ENCODE peak calls at places on chromosomes 5 and 9, in six cellular contexts. Q is endodermal cell; L is dorsolateral prefrontal cortex; M is CD8-positive, alpha-beta T cell; N is progenitor cell of endocrine pancreas; V is prostate gland. P is an unnamed sample.

GRCh38 chr5:75667586-75667985 is 49.7 kb downstream of the POC5 start:
- DNase-seq in Q (no peak), L (no peak), M (no peak), N (no peak), V (no peak), P (no peak)

GRCh38 chr5:145473032-145473642 is 362.0 kb downstream of the PRELID2 start:
- DNase-seq in Q (no peak), L (no peak), M (no peak), N (no peak), V (no peak), P (no peak)

GRCh38 chr5:22316291-22316690 is 536.9 kb downstream of the CDH12 start:
- DNase-seq in Q (no peak), L (no peak), M (no peak), N (no peak), V (no peak), P (no peak)

GRCh38 chr9:83959061-83959460 is 21.0 kb downstream of the HNRNPK start:
- DNase-seq in Q (no peak), L (no peak), M (no peak), N (no peak), V (no peak), P (no peak)

GRCh38 chr5:1228121-1228520 is 2.9 kb downstream of the SLC6A18 start:
- DNase-seq in Q (no peak), L (no peak), M (no peak), N (no peak), V (no peak), P (no peak)

GRCh38 chr9:26888271-26888670 is 4.3 kb downstream of the CAAP1 start:
- DNase-seq in Q (no peak), L (no peak), M (no peak), N (no peak), V (no peak), P (no peak)

GRCh38 chr5:139926797-139927503 is 116.1 kb downstream of the NRG2 start:
- DNase-seq in Q (no peak), L (no peak), M (no peak), N (no peak), V (no peak), P (peak)

GRCh38 chr9:129904734-129905133 is 69.5 kb downstream of the USP20 start:
- DNase-seq in Q (no peak), L (no peak), M (no peak), N (no peak), V (no peak), P (no peak)

GRCh38 chr9:71824242-71824641 is 55.9 kb upstream of the CEMIP2 start:
- DNase-seq in Q (no peak), L (no peak), M (no peak), N (no peak), V (no peak), P (no peak)

GRCh38 chr9:86706391-86706790 is 240.9 kb downstream of the GAS1 start:
- DNase-seq in Q (no peak), L (no peak), M (no peak), N (no peak), V (no peak), P (no peak)

GRCh38 chr9:109064963-109065701 is 51.8 kb upstream of the CTNNAL1 start:
- DNase-seq in Q (no peak), L (no peak), M (no peak), N (no peak), V (no peak), P (no peak)

GRCh38 chr5:169980418-169981053 is at the start of gene INSYN2B:
- DNase-seq in Q (peak), L (peak), M (no peak), N (peak), V (peak), P (peak)

GRCh38 chr5:100903036-100903887 is at the start of gene ST8SIA4:
- DNase-seq in Q (peak), L (peak), M (peak), N (peak), V (peak), P (no peak)

GRCh38 chr5:17381926-17382325 is 116.1 kb upstream of the TAF11L2 start:
- DNase-seq in Q (no peak), L (no peak), M (no peak), N (no peak), V (no peak), P (no peak)

DNA sequence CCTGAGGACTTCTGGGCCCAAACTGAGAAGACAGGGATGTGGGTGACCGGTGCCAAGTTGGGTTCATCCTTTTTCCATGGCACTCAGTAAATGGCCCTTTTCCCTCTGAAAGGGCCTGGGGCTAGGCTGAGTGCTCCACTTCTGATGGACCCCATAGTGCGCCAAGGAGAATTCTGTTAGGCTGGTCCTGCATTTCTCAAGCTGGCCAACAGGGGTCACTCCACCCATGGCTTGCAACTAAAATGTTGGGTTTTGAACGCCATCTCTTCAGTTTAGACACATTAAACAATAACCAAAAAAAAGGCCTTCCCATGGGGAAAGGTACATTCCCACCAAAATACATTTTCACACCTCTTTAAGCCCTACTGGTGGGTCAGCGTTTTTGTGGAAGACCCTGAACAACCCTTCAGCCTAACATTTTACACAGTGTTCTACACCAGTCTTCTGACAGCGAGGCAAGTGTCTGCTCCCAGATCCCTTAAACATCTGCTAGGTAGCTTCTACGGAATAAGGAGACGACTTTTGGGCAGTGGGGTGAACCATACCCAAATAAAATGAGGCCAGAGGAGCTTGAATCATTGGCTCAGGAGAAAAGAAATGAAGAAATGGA is 27.3 kb downstream of the CNTFR start:
- DNase-seq in Q (peak), L (no peak), M (no peak), N (no peak), V (no peak), P (no peak)
- TF ChIP-seq CTCF in Q (peak), L (no peak), M (peak), N (peak), V (no peak), P (peak)

DNA sequence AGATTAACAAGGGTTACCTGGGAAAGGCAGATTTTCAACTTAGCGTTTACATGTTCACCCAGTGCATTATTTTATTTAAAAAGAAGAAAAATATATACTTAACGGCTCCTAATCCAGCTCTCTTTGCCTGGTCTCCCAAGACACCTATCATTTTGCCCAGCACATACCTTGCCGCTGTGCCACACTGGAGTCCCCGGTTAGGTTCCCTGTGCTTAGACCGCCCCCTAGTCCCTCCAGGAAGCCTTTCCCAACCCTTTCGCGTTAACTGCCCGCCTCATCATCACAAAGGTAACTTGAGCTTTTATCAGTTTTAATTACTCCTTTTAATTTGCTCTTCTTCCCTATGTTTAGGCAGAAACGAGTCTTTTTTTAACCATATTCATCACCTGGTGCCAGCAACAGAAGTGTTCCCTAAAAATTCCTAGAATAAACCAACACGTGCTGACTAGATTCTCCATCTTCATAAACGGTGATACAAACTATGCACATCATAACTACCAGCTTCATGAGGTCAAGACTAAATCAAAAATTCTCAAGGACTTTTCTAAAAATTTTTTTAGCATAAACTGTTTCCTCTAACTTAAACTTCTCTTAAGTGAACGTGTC is 19.7 kb downstream of the DNAJA1 start:
- DNase-seq in Q (peak), L (peak), M (no peak), N (no peak), V (peak), P (no peak)
- TF ChIP-seq CTCF in Q (peak), L (no peak), M (no peak), N (peak), V (no peak), P (peak)

DNA sequence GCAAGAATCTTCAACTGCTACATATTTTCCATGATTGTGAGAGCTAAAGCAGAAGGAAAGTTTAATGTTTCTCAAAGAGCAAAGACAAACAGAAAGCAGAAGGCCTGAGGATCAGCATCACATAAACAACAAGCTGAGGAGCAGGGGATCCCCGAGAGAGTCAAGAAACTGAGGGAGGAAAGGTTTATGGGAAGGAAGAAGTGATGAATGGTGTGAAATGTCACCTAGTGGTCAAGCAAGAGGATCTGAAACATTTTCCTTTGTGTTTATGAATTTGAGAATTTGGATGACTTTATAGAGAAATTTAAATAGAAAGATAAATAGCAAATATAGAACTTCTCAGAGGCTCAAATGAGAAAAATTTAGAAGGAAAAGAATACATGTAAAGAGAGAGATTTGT is 481.9 kb downstream of the CHSY3 start:
- DNase-seq in Q (no peak), L (no peak), M (no peak), N (no peak), V (no peak), P (no peak)
- TF ChIP-seq CTCF in Q (no peak), L (no peak), M (no peak), N (no peak), V (no peak), P (peak)

GRCh38 chr9:21171351-21171750 is 4.9 kb upstream of the IFNA21 start:
- DNase-seq in Q (no peak), L (no peak), M (no peak), N (no peak), V (no peak), P (no peak)
- TF ChIP-seq CTCF in Q (no peak), L (no peak), M (no peak), N (no peak), V (no peak), P (no peak)

GRCh38 chr5:106267256-106267655 is 1403.5 kb downstream of the EFNA5 start:
- DNase-seq in Q (no peak), L (no peak), M (no peak), N (no peak), V (no peak), P (no peak)

GRCh38 chr5:106269252-106269843 is 1401.4 kb downstream of the EFNA5 start:
- DNase-seq in Q (no peak), L (no peak), M (no peak), N (no peak), V (no peak), P (no peak)
- TF ChIP-seq CTCF in Q (peak), L (peak), M (no peak), N (peak), V (peak), P (peak)

GRCh38 chr9:92176068-92176799 is 61.0 kb upstream of the SPTLC1 start:
- DNase-seq in Q (peak), L (no peak), M (no peak), N (no peak), V (no peak), P (peak)
- TF ChIP-seq CTCF in Q (peak), L (no peak), M (no peak), N (peak), V (no peak), P (peak)

GRCh38 chr9:133184971-133185370 is 21.3 kb upstream of the GBGT1 start:
- DNase-seq in Q (no peak), L (no peak), M (no peak), N (no peak), V (peak), P (no peak)
- TF ChIP-seq CTCF in Q (peak), L (peak), M (peak), N (peak), V (peak), P (peak)

P was measured in osteocyte.